ENCODE peak calls at places on chromosome 7, in ten cellular contexts. C is kidney epithelial cell, S is progenitor cell of endocrine pancreas, Y is GM20000, B is kidney, R is GM23338, N is neural progenitor cell, L is dorsolateral prefrontal cortex, F is A549, X is esophagus squamous epithelium. W is an unnamed sample.

GRCh38 chr7:46764100-46764941 is 817.6 kb downstream of the TNS3 start:
- DNase-seq in C (peak; percentile 91), S (no peak), Y (no peak), B (no peak), R (no peak), N (no peak), L (no peak), F (peak; percentile 54), X (no peak), W (no peak)

GRCh38 chr7:92751902-92752901 is 84.2 kb downstream of the CDK6 start:
- DNase-seq in C (peak; percentile 77), S (no peak), Y (no peak), B (no peak), R (no peak), N (no peak), L (no peak), F (peak; percentile 68), X (no peak), W (no peak)

GRCh38 chr7:150372271-150373048 is 3.8 kb downstream of the REPIN1 start:
- DNase-seq in C (no peak), S (no peak), Y (no peak), B (peak; percentile 77), R (no peak), N (peak; percentile 1), L (no peak), F (no peak), X (no peak), W (no peak)

GRCh38 chr7:85186521-85187241 is at the start of gene SEMA3D:
- DNase-seq in C (no peak), S (peak; percentile 88), Y (peak; percentile 76), B (peak; percentile 86), R (peak; percentile 90), N (peak; percentile 92), L (peak; percentile 74), F (peak; percentile 60), X (no peak), W (peak; percentile 61)

GRCh38 chr7:80856769-80857168 is 62.1 kb downstream of the SEMA3C start:
- DNase-seq in C (no peak), S (no peak), Y (no peak), B (no peak), R (no peak), N (no peak), L (no peak), F (no peak), X (no peak), W (no peak)

GRCh38 chr7:45681596-45682357 is 107.6 kb downstream of the ADCY1 start:
- DNase-seq in C (no peak), S (no peak), Y (no peak), B (no peak), R (no peak), N (no peak), L (no peak), F (no peak), X (no peak), W (no peak)

GRCh38 chr7:151992375-151992774 is 33.1 kb upstream of the GALNT11 start:
- DNase-seq in C (no peak), S (no peak), Y (peak; percentile 29), B (peak; percentile 86), R (peak; percentile 81), N (peak; percentile 78), L (peak; percentile 64), F (peak; percentile 66), X (no peak), W (no peak)

GRCh38 chr7:22799633-22800032 is 23.0 kb downstream of the TOMM7 start:
- DNase-seq in C (no peak), S (no peak), Y (no peak), B (no peak), R (no peak), N (no peak), L (no peak), F (no peak), X (no peak), W (no peak)

GRCh38 chr7:70466725-70467364 is 665.1 kb upstream of the GALNT17 start:
- DNase-seq in C (no peak), S (no peak), Y (no peak), B (no peak), R (no peak), N (no peak), L (no peak), F (no peak), X (no peak), W (no peak)

GRCh38 chr7:159056722-159057121 is 87.9 kb downstream of the VIPR2 start:
- DNase-seq in C (no peak), S (no peak), Y (no peak), B (no peak), R (no peak), N (no peak), L (no peak), F (no peak), X (no peak), W (no peak)

GRCh38 chr7:159140170-159140910 is 4.3 kb downstream of the VIPR2 start:
- DNase-seq in C (no peak), S (no peak), Y (no peak), B (peak; percentile 26), R (peak; percentile 19), N (no peak), L (no peak), F (no peak), X (no peak), W (no peak)

GRCh38 chr7:43038229-43038628 is 74.2 kb upstream of the HECW1 start:
- DNase-seq in C (no peak), S (no peak), Y (no peak), B (no peak), R (no peak), N (no peak), L (no peak), F (no peak), X (no peak), W (no peak)

GRCh38 chr7:19932549-19933249 is 159.3 kb upstream of the TMEM196 start:
- DNase-seq in C (no peak), S (no peak), Y (no peak), B (no peak), R (no peak), N (no peak), L (no peak), F (no peak), X (no peak), W (no peak)

GRCh38 chr7:71739520-71740195 is 607.7 kb downstream of the GALNT17 start:
- DNase-seq in C (no peak), S (no peak), Y (no peak), B (no peak), R (peak; percentile 87), N (peak; percentile 90), L (no peak), F (no peak), X (no peak), W (no peak)

GRCh38 chr7:38822556-38822955 is 86.4 kb downstream of the VPS41 start:
- DNase-seq in C (no peak), S (no peak), Y (no peak), B (no peak), R (no peak), N (no peak), L (no peak), F (no peak), X (no peak), W (no peak)

GRCh38 chr7:28580626-28581025 is 168.3 kb downstream of the CREB5 start:
- DNase-seq in C (no peak), S (no peak), Y (no peak), B (no peak), R (no peak), N (no peak), L (no peak), F (no peak), X (no peak), W (no peak)

GRCh38 chr7:652881-653280 is 73.6 kb upstream of the DNAAF5 start:
- DNase-seq in C (no peak), S (no peak), Y (no peak), B (peak; percentile 55), R (no peak), N (no peak), L (no peak), F (no peak), X (no peak), W (no peak)
- TF ChIP-seq CTCF in C (no peak), S (no peak), Y (no peak), B (no peak), R (no peak), N (no peak), L (no peak), F (no peak), X (no peak), W (no peak)

DNA sequence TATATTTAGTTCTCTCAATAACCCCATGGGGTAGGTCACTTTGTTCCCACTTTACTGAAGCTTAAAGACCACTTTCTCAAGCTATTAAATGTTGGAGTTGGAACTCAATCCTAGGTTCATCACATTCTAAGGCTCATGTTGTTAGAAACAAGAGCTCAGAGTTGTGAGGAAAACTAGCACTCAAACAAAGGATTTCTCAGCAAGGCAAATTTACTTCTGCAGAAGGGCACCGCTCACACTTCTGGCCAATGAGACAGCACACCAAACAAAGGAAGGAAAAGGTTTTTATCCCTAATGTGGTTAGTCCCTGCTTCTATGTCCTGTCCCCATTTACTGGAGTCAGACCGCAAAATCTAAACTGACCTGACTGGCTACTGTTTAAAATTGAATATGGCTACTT is 214.6 kb upstream of the PHF14 start:
- DNase-seq in C (no peak), S (no peak), Y (no peak), B (no peak), R (no peak), N (no peak), L (no peak), F (no peak), X (no peak), W (no peak)
- TF ChIP-seq CTCF in C (no peak), S (no peak), Y (no peak), B (no peak), R (no peak), N (no peak), L (no peak), F (no peak), X (no peak), W (no peak)

GRCh38 chr7:157740251-157740650 is 403.4 kb downstream of the DNAJB6 start:
- DNase-seq in C (no peak), S (no peak), Y (no peak), B (no peak), R (no peak), N (no peak), L (no peak), F (no peak), X (no peak), W (no peak)
- TF ChIP-seq CTCF in C (no peak), S (no peak), Y (no peak), B (no peak), R (no peak), N (no peak), L (no peak), F (no peak), X (no peak), W (no peak)

DNA sequence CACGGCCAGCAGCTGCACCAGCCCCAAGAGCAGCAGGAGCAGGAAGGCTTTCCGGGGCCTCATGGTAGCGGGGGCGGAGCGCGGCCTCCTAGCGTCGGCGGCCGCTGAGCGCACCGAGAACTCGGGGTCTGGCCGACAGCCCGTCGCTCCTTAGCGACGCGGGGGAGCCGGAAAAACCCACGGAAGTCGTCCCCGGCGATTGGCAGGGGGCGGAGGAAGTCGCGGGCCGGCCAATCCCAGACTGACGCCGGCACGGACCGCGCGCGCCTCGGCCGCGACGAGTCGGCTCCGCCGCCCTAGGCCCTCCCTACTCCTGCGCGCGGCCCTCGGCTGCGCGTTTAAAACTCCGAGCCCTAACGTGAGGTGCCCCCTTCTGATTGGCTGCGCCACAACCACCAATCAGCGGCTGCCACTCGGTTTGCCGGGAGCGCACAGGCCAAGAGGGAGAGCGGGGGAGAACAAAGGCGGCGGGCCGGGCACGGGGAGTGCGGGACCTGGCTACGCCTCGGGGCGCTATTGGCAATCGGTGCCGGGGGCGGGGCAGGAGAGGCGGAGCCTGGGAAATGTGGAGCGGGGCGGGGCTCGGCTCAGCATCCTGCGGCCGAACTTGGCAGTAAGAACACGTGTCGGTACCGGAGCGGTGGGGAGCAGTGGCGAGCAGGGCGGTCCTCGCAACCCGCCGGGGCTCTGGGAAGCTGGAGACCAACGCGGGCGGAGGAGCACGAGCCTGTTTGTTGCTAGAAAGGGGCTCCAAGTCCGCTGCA is at the start of gene PDIA4:
- DNase-seq in C (peak; percentile 91), S (peak; percentile 100), Y (peak; percentile 98), B (peak; percentile 100), R (peak; percentile 99), N (peak; percentile 99), L (peak; percentile 100), F (peak; percentile 99), X (peak; percentile 91), W (peak; percentile 99)
- TF ChIP-seq CTCF in C (no peak), S (peak; percentile 35), Y (no peak), B (no peak), R (no peak), N (peak; percentile 37), L (peak; percentile 29), F (no peak), X (peak; percentile 45), W (no peak)

W was measured in activated B cell treated with CpG ODN at 0.5 μM for 24 hours.